ENCODE peak calls at places on chromosome 16, in seven cellular contexts. W is sciatic nerve, E is M059J, S is AG08396, H is midbrain, V is kidney epithelial cell, F is NCI-H446. G is an unnamed sample.

GRCh38 chr16:51359141-51359960 is 208.3 kb upstream of the SALL1 start:
- DNase-seq in W (peak), E (no peak), S (peak), H (peak), V (no peak), F (no peak), G (peak)

GRCh38 chr16:13935408-13935807 is 15.5 kb downstream of the ERCC4 start:
- DNase-seq in W (no peak), E (no peak), S (no peak), H (no peak), V (no peak), F (no peak), G (no peak)

GRCh38 chr16:28120754-28121153 is 57.2 kb upstream of the GSG1L start:
- DNase-seq in W (no peak), E (no peak), S (no peak), H (no peak), V (no peak), F (no peak), G (no peak)

GRCh38 chr16:62190426-62190825 is 154.2 kb upstream of the CDH8 start:
- DNase-seq in W (no peak), E (peak), S (no peak), H (peak), V (peak), F (peak), G (no peak)

GRCh38 chr16:50323335-50324011 is 45.3 kb downstream of the BRD7 start:
- DNase-seq in W (no peak), E (peak), S (no peak), H (peak), V (no peak), F (peak), G (peak)

GRCh38 chr16:86421995-86422394 is 88.3 kb upstream of the FOXF1 start:
- DNase-seq in W (no peak), E (no peak), S (no peak), H (no peak), V (no peak), F (no peak), G (no peak)

GRCh38 chr16:50213939-50214519 is 52.3 kb upstream of the ADCY7 start:
- DNase-seq in W (no peak), E (peak), S (peak), H (peak), V (no peak), F (peak), G (peak)

GRCh38 chr16:86270696-86271095 is 239.6 kb upstream of the FOXF1 start:
- DNase-seq in W (no peak), E (peak), S (peak), H (no peak), V (no peak), F (no peak), G (no peak)

GRCh38 chr16:89072216-89073130 is 21.2 kb upstream of the ACSF3 start:
- DNase-seq in W (no peak), E (no peak), S (no peak), H (no peak), V (no peak), F (no peak), G (peak)

GRCh38 chr16:88878967-88879787 is 12.7 kb upstream of the PABPN1L start:
- DNase-seq in W (no peak), E (no peak), S (no peak), H (no peak), V (no peak), F (no peak), G (no peak)

GRCh38 chr16:66502020-66502913 is 47.7 kb downstream of the TK2 start:
- DNase-seq in W (peak), E (no peak), S (peak), H (no peak), V (no peak), F (no peak), G (peak)

GRCh38 chr16:67882374-67883145 is 2.1 kb upstream of the NRN1L start:
- DNase-seq in W (no peak), E (no peak), S (peak), H (peak), V (no peak), F (no peak), G (no peak)

GRCh38 chr16:720507-720989 is 398 bp upstream of the ANTKMT start:
- DNase-seq in W (peak), E (peak), S (peak), H (peak), V (no peak), F (peak), G (peak)

GRCh38 chr16:24753437-24753836 is 24.0 kb downstream of the TNRC6A start:
- DNase-seq in W (no peak), E (no peak), S (no peak), H (no peak), V (no peak), F (no peak), G (no peak)

GRCh38 chr16:56742030-56742984 is 12.4 kb downstream of the NUP93 start:
- DNase-seq in W (no peak), E (peak), S (peak), H (no peak), V (peak), F (no peak), G (peak)

GRCh38 chr16:11308493-11309283 is 27.6 kb upstream of the PRM1 start:
- DNase-seq in W (no peak), E (no peak), S (no peak), H (no peak), V (no peak), F (no peak), G (no peak)

GRCh38 chr16:79468236-79468635 is 132.3 kb downstream of the MAF start:
- DNase-seq in W (no peak), E (no peak), S (no peak), H (no peak), V (no peak), F (no peak), G (no peak)

GRCh38 chr16:23506606-23506994 is 3.7 kb downstream of the GGA2 start:
- DNase-seq in W (no peak), E (no peak), S (no peak), H (no peak), V (no peak), F (no peak), G (no peak)

GRCh38 chr16:13873835-13874438 is 46.0 kb upstream of the ERCC4 start:
- DNase-seq in W (no peak), E (peak), S (peak), H (peak), V (no peak), F (peak), G (peak)

GRCh38 chr16:72428611-72429376 is 256.8 kb upstream of the PMFBP1 start:
- DNase-seq in W (no peak), E (peak), S (no peak), H (peak), V (no peak), F (no peak), G (no peak)

G was measured in AG20443.